ENCODE peak calls at places on chromosomes 1 and 21, in seven cellular contexts. W, S, O, Z, A, P and I are unnamed samples.

GRCh38 chr1:151476083-151476482 is 16.8 kb upstream of the POGZ start:
- DNase-seq in W (no peak), S (no peak), O (no peak), Z (no peak), A (no peak), P (no peak), I (no peak)

GRCh38 chr1:151145158-151146071 is 1.0 kb downstream of the SEMA6C start:
- DNase-seq in W (peak), S (no peak), O (no peak), Z (no peak), A (no peak), P (no peak), I (no peak)

GRCh38 chr1:160674415-160674814 is 27.6 kb upstream of the SLAMF1 start:
- DNase-seq in W (no peak), S (no peak), O (no peak), Z (no peak), A (no peak), P (no peak), I (no peak)

GRCh38 chr1:21117159-21117953 is 59.3 kb downstream of the EIF4G3 start:
- DNase-seq in W (no peak), S (no peak), O (peak), Z (peak), A (no peak), P (no peak), I (no peak)

GRCh38 chr1:68973459-68974244 is 476.8 kb upstream of the DEPDC1 start:
- DNase-seq in W (no peak), S (no peak), O (no peak), Z (no peak), A (no peak), P (no peak), I (no peak)

GRCh38 chr1:57254006-57254405 is 169.9 kb downstream of the DAB1 start:
- DNase-seq in W (no peak), S (no peak), O (no peak), Z (no peak), A (no peak), P (no peak), I (no peak)

GRCh38 chr21:35226960-35227741 is 178.0 kb upstream of the RUNX1 start:
- DNase-seq in W (no peak), S (no peak), O (no peak), Z (no peak), A (no peak), P (peak), I (no peak)

GRCh38 chr1:9146156-9146555 is 17.3 kb upstream of the GPR157 start:
- DNase-seq in W (no peak), S (no peak), O (no peak), Z (no peak), A (no peak), P (no peak), I (no peak)

GRCh38 chr1:216822480-216822879 is 99.3 kb upstream of the ESRRG start:
- DNase-seq in W (no peak), S (no peak), O (no peak), Z (no peak), A (no peak), P (no peak), I (no peak)

GRCh38 chr1:13965770-13966398 is 265.9 kb downstream of the PRDM2 start:
- DNase-seq in W (peak), S (peak), O (peak), Z (peak), A (peak), P (no peak), I (peak)

GRCh38 chr21:38322551-38322950 is 65.8 kb downstream of the KCNJ15 start:
- DNase-seq in W (no peak), S (no peak), O (no peak), Z (no peak), A (no peak), P (no peak), I (no peak)

GRCh38 chr1:150363426-150364230 is at the start of gene RPRD2:
- DNase-seq in W (peak), S (peak), O (peak), Z (peak), A (peak), P (peak), I (peak)

GRCh38 chr1:212366901-212367300 is 47.8 kb downstream of the PACC1 start:
- DNase-seq in W (no peak), S (no peak), O (no peak), Z (no peak), A (no peak), P (no peak), I (no peak)

GRCh38 chr21:43775190-43775589 is 918 bp downstream of the CSTB start:
- DNase-seq in W (no peak), S (no peak), O (no peak), Z (no peak), A (no peak), P (no peak), I (no peak)

GRCh38 chr1:157163273-157164127 is 25.3 kb upstream of the ETV3 start:
- DNase-seq in W (peak), S (peak), O (peak), Z (peak), A (peak), P (no peak), I (peak)

GRCh38 chr1:23368562-23369334 is 888 bp downstream of the ZNF436 start:
- DNase-seq in W (peak), S (peak), O (peak), Z (peak), A (peak), P (no peak), I (peak)

DNA sequence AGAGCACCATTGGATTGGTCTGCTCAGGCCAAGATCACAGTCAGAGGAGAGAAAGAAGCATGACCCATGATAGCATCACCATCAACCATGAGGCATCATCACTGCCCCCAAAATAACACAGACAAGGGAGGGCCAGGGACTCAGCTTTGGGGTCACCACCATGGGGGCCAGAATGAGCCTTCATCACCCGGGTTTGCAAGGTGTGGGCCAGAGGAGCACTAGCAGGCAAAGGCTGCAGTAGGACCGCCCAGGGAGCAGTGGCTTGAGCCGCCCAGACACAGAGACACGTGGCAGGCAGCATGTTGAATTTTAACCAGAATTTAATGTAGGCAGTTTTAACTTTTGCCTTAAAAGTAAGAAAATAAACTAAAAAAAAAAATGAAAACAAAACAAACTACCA is 53.7 kb upstream of the TMPRSS2 start:
- DNase-seq in W (no peak), S (no peak), O (no peak), Z (no peak), A (no peak), P (no peak), I (no peak)
- TF ChIP-seq YY1 in W (no peak), S (no peak), O (no peak), Z (no peak), A (no peak), P (no peak), I (no peak)

GRCh38 chr1:170576980-170577379 is 45.0 kb downstream of the GORAB start:
- DNase-seq in W (no peak), S (no peak), O (no peak), Z (no peak), A (no peak), P (no peak), I (no peak)

GRCh38 chr1:170583186-170583585 is 51.2 kb downstream of the GORAB start:
- DNase-seq in W (no peak), S (no peak), O (no peak), Z (no peak), A (no peak), P (no peak), I (no peak)

GRCh38 chr1:170580636-170581035 is 48.7 kb downstream of the GORAB start:
- DNase-seq in W (no peak), S (no peak), O (no peak), Z (no peak), A (no peak), P (no peak), I (no peak)

GRCh38 chr1:170578356-170578755 is 46.4 kb downstream of the GORAB start:
- DNase-seq in W (no peak), S (no peak), O (no peak), Z (no peak), A (no peak), P (no peak), I (no peak)

GRCh38 chr1:170581041-170581440 is 49.1 kb downstream of the GORAB start:
- DNase-seq in W (no peak), S (no peak), O (no peak), Z (no peak), A (no peak), P (no peak), I (no peak)
- H3K9ac ChIP-seq in W (no peak), S (no peak), O (no peak), Z (no peak), A (no peak), P (no peak), I (no peak)

DNA sequence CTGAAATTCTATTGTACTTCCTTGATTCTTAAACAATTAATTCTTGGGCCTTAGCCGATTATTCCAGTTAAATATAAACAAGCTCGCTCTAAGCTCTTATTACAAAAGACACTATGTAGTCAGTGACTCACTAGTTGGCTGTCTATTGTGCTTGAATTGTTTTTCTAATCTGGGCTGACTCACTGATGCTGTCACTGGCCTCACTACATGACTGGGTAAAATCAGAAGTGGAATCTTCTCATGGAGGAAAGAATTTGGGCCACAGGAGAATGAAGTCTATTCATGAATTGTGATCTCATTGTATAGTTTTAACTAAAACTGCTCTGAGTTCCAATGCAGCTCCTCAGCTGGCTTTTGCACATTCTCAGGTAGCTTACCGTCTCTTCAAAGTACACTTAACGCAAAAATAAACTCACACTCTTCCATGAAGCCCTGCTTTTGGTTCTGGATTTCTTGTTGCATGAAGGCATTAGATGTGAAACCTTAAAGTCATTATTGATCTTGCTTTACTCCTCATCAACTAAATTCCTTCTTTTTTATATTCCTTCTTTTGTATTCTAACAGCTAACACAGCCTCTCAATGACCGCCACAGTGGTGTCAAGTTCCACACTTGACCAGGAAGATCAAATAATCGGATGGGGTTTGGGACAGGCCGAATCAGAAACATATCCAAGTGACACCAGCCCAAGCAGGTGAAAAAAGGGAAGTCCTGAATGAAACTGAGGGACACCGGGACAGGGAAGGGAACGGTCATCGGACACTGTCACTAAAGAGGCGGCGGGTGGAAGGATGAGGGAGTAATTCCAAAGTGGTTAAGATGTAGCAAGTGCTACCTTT is 80.9 kb upstream of the LBR start:
- DNase-seq in W (no peak), S (peak), O (no peak), Z (peak), A (peak), P (no peak), I (peak)
- TF ChIP-seq YY1 in W (no peak), S (no peak), O (no peak), Z (no peak), A (no peak), P (no peak), I (no peak)

GRCh38 chr1:219310181-219310728 is 136.6 kb downstream of the LYPLAL1 start:
- DNase-seq in W (no peak), S (peak), O (no peak), Z (peak), A (no peak), P (no peak), I (no peak)
- H3K9ac ChIP-seq in W (no peak), S (no peak), O (no peak), Z (peak), A (no peak), P (no peak), I (no peak)

DNA sequence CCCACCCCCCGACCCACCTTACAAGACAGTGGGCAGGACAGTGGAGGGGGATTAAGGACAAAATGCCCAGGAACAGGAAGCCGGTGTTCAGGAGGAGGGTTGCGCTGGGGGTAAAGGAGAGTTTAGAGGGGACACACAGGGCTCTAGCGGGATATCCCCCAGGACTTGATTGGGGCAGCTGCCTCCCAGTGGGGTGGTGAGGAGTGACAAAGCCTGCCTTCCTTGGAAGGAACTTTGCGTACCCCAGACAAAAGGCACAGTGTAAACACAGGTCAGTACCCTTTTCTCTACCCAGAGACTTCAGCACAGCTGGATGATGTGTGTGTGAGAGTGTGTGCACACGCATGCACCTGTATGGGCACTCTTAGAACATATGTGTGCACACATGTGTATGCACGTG is 51.7 kb upstream of the BCAR3 start:
- DNase-seq in W (no peak), S (no peak), O (no peak), Z (no peak), A (no peak), P (no peak), I (no peak)
- TF ChIP-seq YY1 in W (no peak), S (no peak), O (no peak), Z (no peak), A (no peak), P (no peak), I (no peak)

DNA sequence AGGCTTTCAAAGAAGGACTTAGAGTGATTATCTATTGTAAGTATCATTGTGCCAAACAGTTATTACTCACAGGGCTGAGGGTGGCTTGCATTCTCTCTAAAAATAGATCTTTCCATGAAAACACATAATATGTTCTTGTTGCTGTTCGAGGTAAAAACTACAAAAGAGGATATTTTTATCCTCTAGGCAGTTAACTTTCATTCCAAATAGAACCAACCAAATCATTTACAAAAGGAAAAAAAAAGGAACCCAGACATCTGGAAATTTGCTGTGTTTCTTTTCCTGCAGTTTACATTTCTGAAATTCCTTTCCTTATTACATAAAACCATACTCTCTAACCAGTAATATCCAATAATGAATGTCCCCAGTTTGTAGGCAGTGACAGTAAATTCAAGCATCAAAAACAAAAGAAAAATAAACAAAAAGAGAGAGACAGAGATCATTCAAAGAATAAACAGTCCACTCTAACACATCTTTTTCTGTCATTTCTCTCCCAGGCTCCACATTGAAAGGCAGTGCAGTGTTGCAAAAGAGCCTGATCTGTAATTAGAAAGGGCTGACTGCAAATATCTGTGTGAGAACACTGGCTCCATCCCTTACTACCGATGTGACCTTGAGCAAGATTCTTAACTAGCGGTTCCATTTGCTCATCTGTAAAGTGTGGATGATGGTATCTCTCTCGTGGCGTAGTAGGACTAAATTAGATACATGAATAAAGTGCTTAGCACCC is 27.1 kb upstream of the SLC44A3 start:
- DNase-seq in W (no peak), S (no peak), O (no peak), Z (peak), A (no peak), P (no peak), I (no peak)
- H3K9ac ChIP-seq in W (no peak), S (peak), O (no peak), Z (no peak), A (no peak), P (no peak), I (no peak)

GRCh38 chr1:180098242-180098995 is 56.2 kb upstream of the QSOX1 start:
- DNase-seq in W (no peak), S (no peak), O (no peak), Z (no peak), A (no peak), P (no peak), I (no peak)
- TF ChIP-seq YY1 in W (no peak), S (no peak), O (no peak), Z (no peak), A (no peak), P (no peak), I (no peak)

DNA sequence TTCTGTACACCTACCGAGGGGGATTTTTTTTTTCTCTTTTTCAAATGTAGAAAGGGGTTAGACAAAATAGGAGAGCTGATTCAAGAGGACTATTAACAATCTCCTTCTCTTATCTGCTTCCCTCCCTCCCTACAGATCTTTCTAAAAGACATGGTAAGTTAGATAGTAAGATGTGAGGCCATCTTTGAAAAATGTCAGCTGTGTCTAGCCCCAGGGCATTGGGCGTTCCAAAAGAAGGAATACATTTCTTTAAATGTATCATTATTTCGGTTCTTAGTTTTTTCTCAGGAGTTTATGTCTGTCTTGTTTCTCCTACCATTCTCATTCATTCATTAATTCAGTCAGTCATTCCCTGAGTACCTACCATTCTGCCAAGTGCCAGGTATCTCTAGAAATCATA is 27.2 kb downstream of the BCL9 start:
- DNase-seq in W (no peak), S (no peak), O (no peak), Z (no peak), A (no peak), P (no peak), I (no peak)
- H3K9ac ChIP-seq in W (no peak), S (no peak), O (no peak), Z (no peak), A (no peak), P (no peak), I (no peak)